ENCODE peak calls at places on chromosomes 3 and 15, in ten cellular contexts. P is activated naive CD8-positive, alpha-beta T cell treated with anti-CD3 and anti-CD28 coated beads, Interleukin-2, amount 50 U/mL, for 24 hours; K is T47D; Q is T-helper 2 cell; U is RWPE2; O is stromal cell of bone marrow; G is activated B cell treated with CpG ODN at 0.5 μM for 24 hours; D is WERI-Rb-1; X is GM18507; F is activated CD8-positive, alpha-beta T cell treated with anti-CD3 and anti-CD28 coated beads, Interleukin-2, amount 10 ng/mL, durations not matched to agents 7 days and 5 days. J is an unnamed sample.

GRCh38 chr15:79872358-79873017 is 24.3 kb downstream of the MTHFS start:
- DNase-seq in U (no peak), O (no peak), P (peak), D (no peak), F (peak), Q (peak), G (no peak), K (no peak), X (no peak), J (no peak)

GRCh38 chr3:48504051-48504946 is at the start of gene SHISA5:
- DNase-seq in P (peak), F (peak), D (peak), Q (peak), U (no peak), X (no peak), K (peak), O (peak), G (peak), J (peak)

GRCh38 chr3:132569153-132569552 is 27.9 kb upstream of the ACKR4 start:
- DNase-seq in Q (peak), F (no peak), U (no peak), K (no peak), O (peak), X (no peak), P (no peak), D (no peak), G (no peak), J (no peak)

GRCh38 chr3:158152186-158152585 is 42.3 kb downstream of the RSRC1 start:
- DNase-seq in G (no peak), O (peak), X (no peak), U (no peak), Q (peak), K (no peak), F (no peak), D (no peak), P (no peak), J (no peak)

GRCh38 chr15:28114721-28115622 is 15.9 kb upstream of the OCA2 start:
- DNase-seq in O (no peak), K (no peak), D (no peak), F (no peak), P (no peak), X (no peak), Q (no peak), U (no peak), G (no peak), J (no peak)

GRCh38 chr3:112364291-112364690 is 31.3 kb downstream of the CD200 start:
- DNase-seq in K (no peak), F (no peak), X (no peak), D (no peak), U (no peak), G (no peak), Q (no peak), O (no peak), P (no peak), J (no peak)

GRCh38 chr3:41199866-41200668 is 762 bp downstream of the CTNNB1 start:
- DNase-seq in K (peak), O (no peak), X (peak), P (peak), F (peak), Q (peak), D (peak), U (no peak), G (no peak), J (peak)

GRCh38 chr15:56491110-56491722 is 26.3 kb upstream of the MNS1 start:
- DNase-seq in X (peak), U (no peak), F (peak), P (peak), Q (peak), G (no peak), D (peak), K (peak), O (peak), J (peak)

GRCh38 chr3:194369522-194370279 is at the start of gene LRRC15:
- DNase-seq in D (peak), P (no peak), U (no peak), X (no peak), K (peak), F (no peak), G (no peak), Q (no peak), O (peak), J (no peak)

GRCh38 chr15:34043391-34043790 is 4.4 kb upstream of the AVEN start:
- DNase-seq in D (no peak), F (no peak), Q (no peak), K (no peak), G (no peak), P (no peak), X (no peak), O (no peak), U (no peak), J (no peak)

GRCh38 chr3:189297957-189298356 is 126.2 kb downstream of the TPRG1 start:
- DNase-seq in D (no peak), P (no peak), O (no peak), K (no peak), G (no peak), X (no peak), Q (no peak), F (no peak), U (no peak), J (no peak)

GRCh38 chr3:47475029-47475569 is 642 bp downstream of the SCAP start:
- DNase-seq in D (peak), Q (peak), G (no peak), O (no peak), K (peak), F (peak), X (no peak), P (peak), U (no peak), J (no peak)

GRCh38 chr15:31457631-31458526 is 131.2 kb downstream of the KLF13 start:
- DNase-seq in X (no peak), U (peak), K (no peak), D (no peak), G (no peak), F (no peak), Q (no peak), P (no peak), O (peak), J (no peak)

GRCh38 chr15:60972866-60973265 is 256.2 kb downstream of the RORA start:
- DNase-seq in D (no peak), K (no peak), G (no peak), X (no peak), U (no peak), F (no peak), Q (no peak), O (peak), P (no peak), J (no peak)

GRCh38 chr15:48385031-48385430 is 53.8 kb downstream of the DUT start:
- DNase-seq in Q (no peak), X (no peak), U (no peak), P (no peak), O (no peak), K (no peak), G (no peak), F (no peak), D (no peak), J (no peak)

GRCh38 chr15:68186671-68187397 is 18.3 kb downstream of the CALML4 start:
- DNase-seq in K (no peak), G (no peak), D (no peak), Q (no peak), O (peak), X (no peak), F (no peak), P (no peak), U (no peak), J (no peak)

GRCh38 chr3:5565026-5565425 is 377.5 kb downstream of the EDEM1 start:
- DNase-seq in P (no peak), O (no peak), G (no peak), Q (no peak), X (no peak), U (no peak), F (no peak), K (peak), D (no peak), J (no peak)

GRCh38 chr15:62027916-62028315 is 32.3 kb downstream of the VPS13C start:
- DNase-seq in D (no peak), F (no peak), U (no peak), Q (no peak), K (no peak), P (no peak), O (no peak), X (no peak), G (no peak), J (no peak)

GRCh38 chr3:71102111-71103039 is 481.2 kb downstream of the FOXP1 start:
- DNase-seq in G (no peak), X (no peak), P (no peak), F (no peak), D (no peak), Q (no peak), O (peak), K (no peak), U (no peak), J (no peak)

GRCh38 chr3:132161608-132162007 is 126.8 kb upstream of the CPNE4 start:
- DNase-seq in F (no peak), D (peak), P (no peak), U (no peak), K (no peak), Q (no peak), G (no peak), O (no peak), X (no peak), J (no peak)

GRCh38 chr15:94331731-94332130 is 100.4 kb downstream of the MCTP2 start:
- DNase-seq in F (no peak), K (no peak), P (no peak), Q (no peak), D (no peak), O (no peak), U (no peak), G (no peak), X (no peak), J (no peak)

GRCh38 chr3:51319271-51319670 is 65.8 kb upstream of the MANF start:
- DNase-seq in X (no peak), Q (no peak), P (no peak), U (no peak), O (no peak), D (no peak), K (no peak), G (no peak), F (no peak), J (no peak)

GRCh38 chr3:189727898-189728297 is 96.7 kb downstream of the TP63 start:
- DNase-seq in X (no peak), U (no peak), K (no peak), Q (no peak), O (peak), G (no peak), D (no peak), F (no peak), P (no peak), J (no peak)

GRCh38 chr3:63151893-63152292 is 126.2 kb upstream of the SYNPR start:
- DNase-seq in D (no peak), X (no peak), F (no peak), K (peak), U (no peak), O (no peak), G (no peak), P (no peak), Q (no peak), J (no peak)